ENCODE peak calls at places on chromosomes 4 and X, in five cellular contexts. One of them, this sample, is unnamed.

GRCh38 chr4:1050486-1051213 is 39.2 kb downstream of the FGFRL1 start:
- DNase-seq in left ventricle myocardium superior: no peak
- DNase-seq in aorta: no peak
- DNase-seq in ecto neural progenitor cell: peak; percentile 73
- DNase-seq in brain microvascular endothelial cell: no peak
- DNase-seq in this sample: no peak

GRCh38 chrX:55778322-55778721 is 60.8 kb downstream of the RRAGB start:
- DNase-seq in left ventricle myocardium superior: no peak
- DNase-seq in aorta: no peak
- DNase-seq in ecto neural progenitor cell: no peak
- DNase-seq in brain microvascular endothelial cell: no peak
- DNase-seq in this sample: no peak

GRCh38 chr4:159229164-159229563 is 126.3 kb downstream of the RAPGEF2 start:
- DNase-seq in left ventricle myocardium superior: no peak
- DNase-seq in aorta: no peak
- DNase-seq in ecto neural progenitor cell: peak; percentile 52
- DNase-seq in brain microvascular endothelial cell: peak; percentile 83
- DNase-seq in this sample: no peak

GRCh38 chr4:83731609-83732008 is 195.7 kb downstream of the GPAT3 start:
- DNase-seq in left ventricle myocardium superior: no peak
- DNase-seq in aorta: no peak
- DNase-seq in ecto neural progenitor cell: no peak
- DNase-seq in brain microvascular endothelial cell: peak; percentile 25
- DNase-seq in this sample: no peak

GRCh38 chr4:130233377-130234047 is 1137.6 kb downstream of the C4orf33 start:
- DNase-seq in left ventricle myocardium superior: no peak
- DNase-seq in aorta: no peak
- DNase-seq in ecto neural progenitor cell: no peak
- DNase-seq in brain microvascular endothelial cell: no peak
- DNase-seq in this sample: no peak

GRCh38 chrX:154712781-154713391 is 38.0 kb downstream of the GAB3 start:
- DNase-seq in left ventricle myocardium superior: no peak
- DNase-seq in aorta: no peak
- DNase-seq in ecto neural progenitor cell: no peak
- DNase-seq in brain microvascular endothelial cell: peak; percentile 44
- DNase-seq in this sample: no peak

GRCh38 chr4:7771541-7772507 is 167.8 kb downstream of the AFAP1 start:
- DNase-seq in left ventricle myocardium superior: no peak
- DNase-seq in aorta: peak; percentile 54
- DNase-seq in ecto neural progenitor cell: no peak
- DNase-seq in brain microvascular endothelial cell: no peak
- DNase-seq in this sample: no peak

GRCh38 chrX:24412637-24413363 is 52.3 kb upstream of the PDK3 start:
- DNase-seq in left ventricle myocardium superior: no peak
- DNase-seq in aorta: no peak
- DNase-seq in ecto neural progenitor cell: no peak
- DNase-seq in brain microvascular endothelial cell: no peak
- DNase-seq in this sample: no peak

GRCh38 chrX:150683536-150684146 is 9.6 kb upstream of the MTMR1 start:
- DNase-seq in left ventricle myocardium superior: no peak
- DNase-seq in aorta: no peak
- DNase-seq in ecto neural progenitor cell: no peak
- DNase-seq in brain microvascular endothelial cell: no peak
- DNase-seq in this sample: no peak

GRCh38 chr4:26321326-26322276 is 787 bp downstream of the RBPJ start:
- DNase-seq in left ventricle myocardium superior: no peak
- DNase-seq in aorta: no peak
- DNase-seq in ecto neural progenitor cell: peak; percentile 77
- DNase-seq in brain microvascular endothelial cell: no peak
- DNase-seq in this sample: peak; percentile 43

GRCh38 chr4:122221322-122221721 is 69.2 kb downstream of the BLTP1 start:
- DNase-seq in left ventricle myocardium superior: no peak
- DNase-seq in aorta: no peak
- DNase-seq in ecto neural progenitor cell: no peak
- DNase-seq in brain microvascular endothelial cell: no peak
- DNase-seq in this sample: no peak

GRCh38 chrX:44144491-44144890 is 171.3 kb upstream of the NDP start:
- DNase-seq in left ventricle myocardium superior: no peak
- DNase-seq in aorta: no peak
- DNase-seq in ecto neural progenitor cell: no peak
- DNase-seq in brain microvascular endothelial cell: no peak
- DNase-seq in this sample: no peak

GRCh38 chrX:105658136-105658535 is 164.2 kb upstream of the NRK start:
- DNase-seq in left ventricle myocardium superior: no peak
- DNase-seq in aorta: no peak
- DNase-seq in ecto neural progenitor cell: no peak
- DNase-seq in brain microvascular endothelial cell: peak; percentile 10
- DNase-seq in this sample: no peak

GRCh38 chrX:41236629-41237028 is 97.3 kb upstream of the DDX3X start:
- DNase-seq in left ventricle myocardium superior: no peak
- DNase-seq in aorta: no peak
- DNase-seq in ecto neural progenitor cell: no peak
- DNase-seq in brain microvascular endothelial cell: no peak
- DNase-seq in this sample: no peak

GRCh38 chr4:82801910-82802521 is 3.4 kb upstream of the SCD5 start:
- DNase-seq in left ventricle myocardium superior: no peak
- DNase-seq in aorta: no peak
- DNase-seq in ecto neural progenitor cell: no peak
- DNase-seq in brain microvascular endothelial cell: no peak
- DNase-seq in this sample: no peak